ENCODE peak calls at places on chromosomes 7 and 10, in ten cellular contexts. D is suprapubic skin, Z is AG10803, R is cardiac fibroblast, S is GM12865, B is cardiac muscle cell, M is PC-3, Q is lower leg skin, G is tibial nerve, L is endothelial cell of umbilical vein. J is an unnamed sample.

GRCh38 chr7:135745702-135746312 is 2.8 kb downstream of the FAM180A start:
- DNase-seq in D (peak), Z (peak), R (peak), S (no peak), B (no peak), M (peak), Q (peak), G (peak), L (peak), J (peak)

GRCh38 chr10:69614130-69614529 is 15.9 kb upstream of the FAM241B start:
- DNase-seq in D (no peak), Z (no peak), R (no peak), S (peak), B (no peak), M (no peak), Q (no peak), G (no peak), L (no peak), J (no peak)

GRCh38 chr10:101158101-101159058 is 27.3 kb downstream of the TLX1 start:
- DNase-seq in D (no peak), Z (no peak), R (no peak), S (peak), B (no peak), M (no peak), Q (no peak), G (no peak), L (no peak), J (no peak)

GRCh38 chr7:137519964-137520363 is 176.4 kb upstream of the PTN start:
- DNase-seq in D (no peak), Z (peak), R (peak), S (no peak), B (no peak), M (no peak), Q (no peak), G (no peak), L (no peak), J (no peak)

GRCh38 chr7:39073432-39073831 is 95.7 kb downstream of the POU6F2 start:
- DNase-seq in D (no peak), Z (no peak), R (peak), S (no peak), B (peak), M (no peak), Q (no peak), G (no peak), L (peak), J (no peak)

GRCh38 chr7:24728503-24729364 is 28.5 kb downstream of the GSDME start:
- DNase-seq in D (no peak), Z (peak), R (peak), S (peak), B (no peak), M (no peak), Q (no peak), G (no peak), L (no peak), J (peak)

GRCh38 chr7:50209461-50210161 is 94.9 kb upstream of the IKZF1 start:
- DNase-seq in D (no peak), Z (no peak), R (no peak), S (no peak), B (no peak), M (no peak), Q (no peak), G (no peak), L (no peak), J (no peak)

GRCh38 chr10:79102056-79102874 is 33.5 kb downstream of the ZMIZ1 start:
- DNase-seq in D (no peak), Z (peak), R (peak), S (no peak), B (peak), M (peak), Q (peak), G (peak), L (peak), J (peak)

GRCh38 chr7:47816647-47817046 is 131.6 kb downstream of the PKD1L1 start:
- DNase-seq in D (no peak), Z (peak), R (peak), S (no peak), B (no peak), M (peak), Q (peak), G (no peak), L (no peak), J (no peak)

GRCh38 chr10:72697711-72698110 is 5.8 kb downstream of the MCU start:
- DNase-seq in D (no peak), Z (peak), R (peak), S (no peak), B (no peak), M (no peak), Q (no peak), G (no peak), L (no peak), J (no peak)

GRCh38 chr10:49254556-49255318 is 44.2 kb upstream of the C10orf71 start:
- DNase-seq in D (no peak), Z (no peak), R (no peak), S (no peak), B (no peak), M (no peak), Q (no peak), G (no peak), L (no peak), J (no peak)
- H3K4me3 ChIP-seq in D (no peak), Z (no peak), R (no peak), S (no peak), B (no peak), M (no peak), Q (no peak), G (no peak), L (no peak), J (no peak)

GRCh38 chr10:97771913-97772823 is at the start of gene SFRP5:
- DNase-seq in D (no peak), Z (no peak), R (no peak), S (no peak), B (peak), M (no peak), Q (no peak), G (no peak), L (no peak), J (no peak)

GRCh38 chr10:97773096-97773495 is 1.3 kb upstream of the SFRP5 start:
- DNase-seq in D (no peak), Z (no peak), R (no peak), S (no peak), B (no peak), M (no peak), Q (no peak), G (no peak), L (no peak), J (no peak)

GRCh38 chr10:97770265-97770664 is 1.5 kb downstream of the SFRP5 start:
- DNase-seq in D (no peak), Z (no peak), R (no peak), S (no peak), B (no peak), M (no peak), Q (no peak), G (no peak), L (no peak), J (no peak)

GRCh38 chr10:97768322-97769315 is 3.2 kb downstream of the SFRP5 start:
- DNase-seq in D (no peak), Z (no peak), R (no peak), S (no peak), B (no peak), M (no peak), Q (no peak), G (no peak), L (no peak), J (no peak)

GRCh38 chr10:97771055-97771811 is 566 bp downstream of the SFRP5 start:
- DNase-seq in D (no peak), Z (peak), R (peak), S (peak), B (peak), M (no peak), Q (no peak), G (no peak), L (peak), J (no peak)
- H3K4me3 ChIP-seq in D (peak), Z (no peak), R (peak), S (no peak), B (peak), M (no peak), Q (no peak), G (peak), L (no peak), J (no peak)

GRCh38 chr10:74585231-74586087 is 240.9 kb upstream of the KAT6B start:
- DNase-seq in D (no peak), Z (peak), R (peak), S (peak), B (no peak), M (no peak), Q (no peak), G (no peak), L (peak), J (no peak)
- H3K4me3 ChIP-seq in D (peak), Z (peak), R (no peak), S (peak), B (no peak), M (no peak), Q (no peak), G (peak), L (no peak), J (peak)

GRCh38 chr10:102240467-102241036 is 760 bp downstream of the PITX3 start:
- DNase-seq in D (no peak), Z (no peak), R (no peak), S (no peak), B (no peak), M (no peak), Q (no peak), G (no peak), L (no peak), J (no peak)

GRCh38 chr10:102241037-102241443 is 272 bp downstream of the PITX3 start:
- DNase-seq in D (no peak), Z (no peak), R (no peak), S (no peak), B (no peak), M (no peak), Q (no peak), G (no peak), L (no peak), J (no peak)

GRCh38 chr10:102243304-102243703 is 2.0 kb upstream of the PITX3 start:
- DNase-seq in D (no peak), Z (peak), R (peak), S (no peak), B (no peak), M (peak), Q (no peak), G (no peak), L (no peak), J (no peak)

GRCh38 chr10:102241444-102242117 is at the start of gene PITX3:
- DNase-seq in D (peak), Z (peak), R (peak), S (peak), B (peak), M (peak), Q (peak), G (peak), L (peak), J (peak)

GRCh38 chr10:102242118-102242485 is 790 bp upstream of the PITX3 start:
- DNase-seq in D (no peak), Z (no peak), R (no peak), S (no peak), B (no peak), M (no peak), Q (no peak), G (no peak), L (no peak), J (no peak)
- H3K4me3 ChIP-seq in D (peak), Z (peak), R (peak), S (peak), B (peak), M (peak), Q (peak), G (peak), L (peak), J (peak)

DNA sequence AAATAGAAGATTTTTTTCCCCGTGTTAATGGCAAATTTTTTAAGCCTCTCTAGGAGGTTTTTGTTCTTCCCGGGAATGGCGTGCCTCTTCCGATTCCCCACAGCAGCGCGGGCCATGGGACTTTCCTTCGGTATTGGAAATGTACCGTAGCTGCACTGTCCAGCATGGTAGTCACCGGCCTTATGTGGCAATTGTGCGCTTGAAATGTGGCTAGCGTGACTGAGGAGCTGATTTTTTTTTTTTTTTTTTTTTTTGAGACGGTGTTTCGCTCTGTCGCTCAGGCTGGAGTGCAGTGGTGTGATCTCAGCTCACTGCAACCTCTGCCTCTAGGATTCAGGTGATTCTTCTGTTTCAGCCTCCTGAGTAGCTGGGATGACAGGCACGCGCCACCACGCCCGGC is 938 bp upstream of the TCTN3 start:
- DNase-seq in D (no peak), Z (no peak), R (no peak), S (no peak), B (no peak), M (no peak), Q (no peak), G (no peak), L (no peak), J (no peak)
- H3K4me3 ChIP-seq in D (no peak), Z (no peak), R (no peak), S (no peak), B (no peak), M (no peak), Q (no peak), G (no peak), L (no peak), J (no peak)

GRCh38 chr7:35799846-35800717 is 775 bp upstream of the SEPTIN7 start:
- DNase-seq in D (peak), Z (peak), R (peak), S (peak), B (peak), M (peak), Q (peak), G (peak), L (no peak), J (peak)
- H3K4me3 ChIP-seq in D (peak), Z (peak), R (peak), S (peak), B (peak), M (peak), Q (peak), G (peak), L (peak), J (peak)

J was measured in tibial artery.